ENCODE peak calls at places on chromosome 10, in five cellular contexts. S is K562, R is GM12878, E is SK-N-SH, A is HCT116. K is an unnamed sample.

GRCh38 chr10:119817991-119818888 is 54.4 kb downstream of the MCMBP start:
- DNase-seq in R (no peak), S (no peak), E (peak), A (no peak), K (no peak)

GRCh38 chr10:132392811-132393694 is 3.9 kb upstream of the PWWP2B start:
- DNase-seq in S (no peak), A (no peak), E (no peak), R (no peak), K (no peak)

GRCh38 chr10:115846528-115846927 is 426.5 kb downstream of the GFRA1 start:
- DNase-seq in S (no peak), A (no peak), R (no peak), E (no peak), K (no peak)

GRCh38 chr10:127148066-127148932 is 48.1 kb downstream of the INSYN2A start:
- DNase-seq in E (no peak), A (peak), S (no peak), R (no peak), K (no peak)

GRCh38 chr10:48634984-48635557 is 30.2 kb upstream of the ARHGAP22 start:
- DNase-seq in E (no peak), A (no peak), R (no peak), S (no peak), K (no peak)

GRCh38 chr10:109427421-109427820 is 495.9 kb downstream of the XPNPEP1 start:
- DNase-seq in R (no peak), E (no peak), A (no peak), S (no peak), K (no peak)

GRCh38 chr10:110007171-110007700 is 548 bp upstream of the ADD3 start:
- DNase-seq in A (no peak), R (no peak), S (peak), E (no peak), K (no peak)

GRCh38 chr10:78634389-78634815 is 434.4 kb upstream of the ZMIZ1 start:
- DNase-seq in E (peak), S (no peak), A (no peak), R (no peak), K (peak)

GRCh38 chr10:42801135-42801534 is 18.5 kb downstream of the BMS1 start:
- DNase-seq in E (no peak), S (no peak), A (no peak), R (no peak), K (no peak)

GRCh38 chr10:84204610-84205009 is 10.3 kb downstream of the CDHR1 start:
- DNase-seq in A (no peak), R (no peak), S (no peak), E (no peak), K (no peak)

GRCh38 chr10:90847436-90847835 is 10.4 kb downstream of the HTR7 start:
- DNase-seq in A (peak), R (no peak), E (no peak), S (no peak), K (no peak)

GRCh38 chr10:26627320-26627719 is 70.2 kb upstream of the PDSS1 start:
- DNase-seq in R (no peak), S (no peak), A (peak), E (no peak), K (peak)

GRCh38 chr10:70135684-70136083 is 3.1 kb upstream of the AIFM2 start:
- DNase-seq in E (no peak), A (no peak), R (no peak), S (no peak), K (no peak)

GRCh38 chr10:3805791-3806381 is 20.9 kb upstream of the KLF6 start:
- DNase-seq in R (no peak), A (peak), S (peak), E (no peak), K (no peak)

GRCh38 chr10:122135251-122136025 is 135.7 kb upstream of the BTBD16 start:
- DNase-seq in R (no peak), S (no peak), A (no peak), E (no peak), K (no peak)

GRCh38 chr10:110865184-110865803 is 6.4 kb upstream of the PDCD4 start:
- DNase-seq in S (no peak), A (no peak), R (no peak), E (no peak), K (no peak)

GRCh38 chr10:35451103-35452016 is 115.1 kb downstream of the CCNY start:
- DNase-seq in S (no peak), A (no peak), E (no peak), R (peak), K (no peak)

GRCh38 chr10:78338717-78339116 is 305.1 kb downstream of the RPS24 start:
- DNase-seq in S (no peak), R (no peak), A (no peak), E (no peak), K (no peak)

GRCh38 chr10:101285093-101285463 is 55.8 kb upstream of the LBX1 start:
- DNase-seq in A (no peak), E (no peak), S (no peak), R (no peak), K (no peak)

GRCh38 chr10:101282937-101283336 is 53.7 kb upstream of the LBX1 start:
- DNase-seq in E (no peak), S (no peak), A (no peak), R (no peak), K (no peak)

GRCh38 chr10:101284171-101285092 is 55.2 kb upstream of the LBX1 start:
- DNase-seq in E (no peak), A (no peak), S (no peak), R (no peak), K (no peak)

GRCh38 chr10:101285519-101286070 is 56.3 kb upstream of the LBX1 start:
- DNase-seq in A (no peak), S (no peak), E (no peak), R (no peak), K (peak)

DNA sequence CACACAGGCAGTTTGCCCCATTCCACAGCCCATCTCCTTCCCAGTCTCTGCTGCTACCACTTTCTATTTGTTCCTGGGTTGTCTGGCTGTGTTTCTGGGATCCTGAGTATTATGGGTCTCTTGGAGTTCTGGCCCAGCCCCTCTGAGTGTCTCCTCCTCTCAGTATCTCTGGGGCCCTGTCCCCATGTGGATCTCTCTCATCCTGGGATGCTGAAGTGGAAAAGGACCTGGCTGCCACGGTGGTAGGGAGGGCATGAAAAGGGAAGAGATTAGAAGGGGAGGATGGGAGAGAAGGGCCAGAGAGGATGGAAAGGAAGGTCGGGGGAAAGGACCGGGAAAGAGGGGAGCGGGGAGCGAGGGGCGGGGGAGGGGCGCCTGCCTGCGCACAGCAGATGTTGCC is 54.5 kb upstream of the LBX1 start:
- DNase-seq in A (no peak), R (no peak), E (no peak), S (no peak), K (no peak)
- TF ChIP-seq YY1 in A (no peak), R (no peak), E (no peak), S (no peak), K (no peak)

DNA sequence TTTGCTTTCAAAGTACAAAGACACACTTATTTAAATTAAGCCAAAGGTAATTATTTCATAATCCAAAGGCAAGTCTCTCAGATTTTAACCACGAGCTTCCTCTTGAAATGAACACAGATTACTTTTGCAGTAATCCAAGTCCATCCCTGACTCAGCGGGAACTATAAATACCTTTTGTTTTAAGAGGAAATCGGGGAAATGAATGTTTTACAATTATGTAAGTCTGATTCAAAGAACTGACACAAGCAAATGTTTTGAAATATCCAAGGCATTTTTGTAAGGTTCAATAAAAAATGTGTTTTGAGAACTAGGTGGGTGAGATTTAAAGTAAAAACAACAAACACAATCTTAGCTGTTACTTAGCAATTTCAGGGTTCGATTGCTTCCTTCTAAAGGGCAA is 179.8 kb upstream of the ASAH2 start:
- DNase-seq in E (no peak), A (no peak), R (no peak), S (no peak), K (no peak)
- H3K4me3 ChIP-seq in E (no peak), A (no peak), R (peak), S (no peak), K (no peak)

DNA sequence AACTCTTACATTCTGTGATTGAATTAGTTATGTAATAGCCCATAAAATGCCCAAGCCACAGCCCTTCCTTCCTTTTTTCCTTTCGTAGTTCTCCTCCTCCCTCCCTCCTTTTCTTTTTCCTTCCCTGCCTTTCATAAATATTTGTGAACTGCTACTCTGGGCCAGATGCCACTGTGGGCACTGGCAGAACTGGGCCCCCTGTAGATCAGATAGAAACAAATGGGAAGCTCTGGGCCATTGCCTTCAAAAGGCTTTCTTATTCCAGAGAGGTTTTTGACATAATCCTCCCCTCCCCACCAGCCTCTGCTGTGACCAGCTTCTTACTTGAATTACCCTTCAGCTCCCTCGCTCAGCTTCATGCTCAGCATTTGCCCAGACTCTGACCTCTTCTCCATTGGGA is 886.7 kb downstream of the LRMDA start:
- DNase-seq in R (no peak), S (no peak), A (no peak), E (no peak), K (no peak)
- TF ChIP-seq YY1 in R (no peak), S (no peak), A (no peak), E (no peak), K (no peak)

GRCh38 chr10:14403846-14404623 is 73.3 kb upstream of the FRMD4A start:
- DNase-seq in R (no peak), A (no peak), E (peak), S (no peak), K (no peak)
- H3K4me3 ChIP-seq in R (no peak), A (no peak), E (no peak), S (no peak), K (no peak)

GRCh38 chr10:80498039-80498832 is 39.5 kb upstream of the SH2D4B start:
- DNase-seq in A (no peak), E (no peak), R (no peak), S (no peak), K (no peak)
- TF ChIP-seq YY1 in A (no peak), E (no peak), R (no peak), S (no peak), K (no peak)

GRCh38 chr10:17206210-17206709 is 4.8 kb upstream of the TRDMT1 start:
- DNase-seq in A (no peak), S (no peak), R (no peak), E (no peak), K (no peak)
- H3K4me3 ChIP-seq in A (no peak), S (no peak), R (no peak), E (no peak), K (no peak)

DNA sequence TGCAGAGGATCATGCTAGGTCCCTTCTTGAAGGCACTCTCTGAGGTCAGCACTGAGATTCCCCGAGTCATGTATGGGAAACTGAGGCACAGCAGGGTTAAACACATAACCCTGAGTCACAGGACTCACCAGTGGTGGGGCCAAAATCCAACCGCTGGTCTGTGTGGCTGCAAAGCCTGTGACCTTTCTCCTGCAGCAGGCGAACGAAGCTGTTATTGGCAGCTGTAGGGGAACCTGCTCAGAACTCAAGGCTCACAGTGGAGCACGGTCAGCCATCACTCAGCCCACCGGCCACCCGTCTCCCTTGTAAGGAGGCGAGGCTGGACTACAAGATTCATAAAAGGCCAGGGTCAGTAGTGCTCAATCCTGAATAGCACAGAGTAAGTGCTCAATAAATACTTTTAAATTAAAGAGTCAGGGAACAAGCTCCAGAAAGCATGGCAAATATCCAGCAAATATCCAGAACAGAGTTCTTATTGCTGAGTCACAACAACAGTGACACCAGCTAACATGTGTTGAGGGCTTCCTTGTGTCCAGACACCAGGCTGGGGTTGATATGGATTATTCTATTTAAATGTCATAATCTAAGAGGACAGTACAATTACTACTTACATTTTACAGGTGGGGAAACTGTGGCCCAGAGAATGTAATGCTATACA is 34.9 kb downstream of the CHST15 start:
- DNase-seq in A (no peak), S (no peak), E (no peak), R (no peak), K (no peak)
- TF ChIP-seq YY1 in A (no peak), S (no peak), E (no peak), R (no peak), K (no peak)

DNA sequence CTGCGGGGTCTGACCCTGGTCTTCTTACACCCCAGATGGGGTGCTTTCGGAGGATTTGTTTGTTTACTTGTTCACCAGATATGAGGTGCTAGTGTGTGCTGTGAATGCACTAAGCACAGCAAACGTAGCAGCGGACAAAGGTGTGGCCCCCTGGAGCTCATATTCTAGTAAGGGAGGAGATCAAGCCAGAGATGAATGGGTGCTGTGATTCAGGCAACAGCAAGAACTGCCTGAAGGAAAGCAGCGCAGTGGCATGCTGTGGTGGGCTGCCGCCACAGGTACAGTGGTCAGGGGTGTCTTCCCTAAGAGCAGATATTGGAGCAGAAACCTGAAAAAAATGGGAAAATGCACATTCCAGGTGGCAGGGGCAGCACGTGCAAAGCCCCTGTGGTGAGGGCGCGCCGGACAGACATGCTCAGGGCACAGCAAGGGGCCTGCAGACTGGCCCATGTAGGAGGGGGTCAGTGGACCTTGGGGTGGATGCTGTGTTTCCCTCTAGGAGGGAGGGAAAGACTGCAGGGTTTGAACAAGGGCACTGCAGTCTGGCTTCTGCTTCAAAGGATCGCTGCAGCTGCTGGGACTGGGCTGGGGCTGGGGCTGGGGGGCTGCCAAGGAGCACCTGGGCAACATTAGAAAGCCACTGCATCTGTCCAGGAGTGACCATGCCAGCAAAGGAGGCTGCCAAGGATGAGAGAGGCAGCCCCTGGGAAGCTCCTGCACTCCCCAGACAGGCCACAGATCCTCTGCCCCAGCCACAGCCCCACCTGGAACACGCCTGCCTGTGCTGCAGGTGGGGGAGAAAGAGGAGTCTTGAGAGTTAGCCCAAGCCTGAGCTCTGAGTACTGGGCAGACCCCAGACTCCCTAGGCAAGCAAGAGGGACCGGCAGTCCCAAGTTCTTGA is 922 bp upstream of the DEPP1 start:
- DNase-seq in A (no peak), S (no peak), E (no peak), R (no peak), K (no peak)
- H3K4me3 ChIP-seq in A (peak), S (no peak), E (no peak), R (peak), K (no peak)

GRCh38 chr10:102675887-102676616 is 31.8 kb downstream of the TRIM8 start:
- DNase-seq in R (no peak), A (no peak), S (no peak), E (no peak), K (no peak)

GRCh38 chr10:102676916-102677315 is 32.6 kb downstream of the TRIM8 start:
- DNase-seq in S (no peak), E (no peak), R (no peak), A (no peak), K (no peak)

GRCh38 chr10:102681696-102682095 is 32.5 kb downstream of the ARL3 start:
- DNase-seq in S (no peak), A (no peak), R (no peak), E (no peak), K (no peak)

GRCh38 chr10:102677736-102678354 is 33.6 kb downstream of the TRIM8 start:
- DNase-seq in R (no peak), E (no peak), A (no peak), S (no peak), K (no peak)

GRCh38 chr10:102678842-102679289 is 34.6 kb downstream of the TRIM8 start:
- DNase-seq in R (no peak), S (peak), E (peak), A (no peak), K (peak)
- TF ChIP-seq YY1 in R (peak), S (peak), E (no peak), A (no peak), K (no peak)